ENCODE peak calls at places on chromosome 18, in four cellular contexts. G, S, D and W are unnamed samples.

GRCh38 chr18:48818329-48819254 is 132.2 kb downstream of the SMAD7 start:
- DNase-seq in G (no peak), S (no peak), D (peak; percentile 3), W (no peak)

GRCh38 chr18:61992923-61993322 is 100.1 kb upstream of the RNF152 start:
- DNase-seq in G (no peak), S (peak; percentile 83), D (no peak), W (peak; percentile 79)

GRCh38 chr18:24514439-24514838 is 54.0 kb downstream of the HRH4 start:
- DNase-seq in G (peak; percentile 15), S (peak; percentile 36), D (no peak), W (peak; percentile 40)

GRCh38 chr18:38751897-38752296 is 1186.3 kb upstream of the CELF4 start:
- DNase-seq in G (no peak), S (no peak), D (no peak), W (no peak)

GRCh38 chr18:59512025-59512710 is 153.1 kb upstream of the LMAN1 start:
- DNase-seq in G (no peak), S (no peak), D (no peak), W (no peak)

GRCh38 chr18:27922780-27923179 is 254.2 kb downstream of the CDH2 start:
- DNase-seq in G (no peak), S (no peak), D (no peak), W (no peak)

GRCh38 chr18:76274470-76275289 is 220.4 kb downstream of the ZNF516 start:
- DNase-seq in G (peak; percentile 42), S (no peak), D (no peak), W (no peak)

GRCh38 chr18:58196164-58196563 is 152.1 kb downstream of the NEDD4L start:
- DNase-seq in G (no peak), S (peak; percentile 57), D (no peak), W (peak; percentile 59)

GRCh38 chr18:76459687-76460350 is 35.2 kb downstream of the ZNF516 start:
- DNase-seq in G (peak; percentile 73), S (peak; percentile 100), D (peak; percentile 64), W (peak; percentile 99)

GRCh38 chr18:77129150-77129551 is 3.4 kb downstream of the MBP start:
- DNase-seq in G (no peak), S (peak; percentile 99), D (no peak), W (peak; percentile 79)

GRCh38 chr18:50422286-50422898 is 47.5 kb downstream of the SKA1 start:
- DNase-seq in G (no peak), S (peak; percentile 11), D (no peak), W (no peak)

GRCh38 chr18:50151876-50152275 is 43.1 kb downstream of the MYO5B start:
- DNase-seq in G (no peak), S (peak; percentile 73), D (no peak), W (peak; percentile 43)

GRCh38 chr18:63676526-63676925 is 14.8 kb upstream of the SERPINB3 start:
- DNase-seq in G (peak; percentile 65), S (no peak), D (no peak), W (no peak)
- TF ChIP-seq CTCF in G (peak; percentile 70), S (no peak), D (peak; percentile 10), W (no peak)

GRCh38 chr18:22546905-22547304 is 129.2 kb upstream of the CTAGE1 start:
- DNase-seq in G (no peak), S (no peak), D (no peak), W (no peak)
- TF ChIP-seq CTCF in G (no peak), S (no peak), D (no peak), W (no peak)

GRCh38 chr18:79588131-79588635 is 91.4 kb upstream of the CTDP1 start:
- DNase-seq in G (no peak), S (no peak), D (no peak), W (no peak)
- TF ChIP-seq CTCF in G (no peak), S (no peak), D (no peak), W (no peak)

DNA sequence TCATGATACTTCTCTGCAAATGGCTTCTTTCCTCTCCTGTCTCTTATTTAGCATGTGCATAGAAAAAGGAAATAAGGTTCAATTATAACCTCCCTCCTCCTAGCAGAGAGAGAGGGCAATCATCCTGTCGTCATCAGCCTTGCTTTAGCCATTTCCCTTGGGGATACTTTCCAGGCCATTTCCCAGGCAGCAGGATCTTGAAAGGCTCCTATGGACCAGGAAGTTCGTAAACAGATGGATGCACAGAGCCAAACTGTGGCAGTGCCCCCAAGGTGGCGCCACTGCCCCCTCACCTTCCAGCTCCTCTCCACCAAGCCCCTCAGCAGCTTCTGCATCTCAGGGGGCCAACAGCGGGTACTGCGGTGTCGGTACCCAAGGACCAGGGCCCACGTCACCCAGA is 157.4 kb downstream of the DTNA start:
- DNase-seq in G (no peak), S (no peak), D (no peak), W (peak; percentile 38)
- TF ChIP-seq CTCF in G (no peak), S (peak; percentile 32), D (no peak), W (peak; percentile 37)